ENCODE peak calls at places on chromosomes 4 and X, in nine cellular contexts. One of them, this sample, is unnamed.

GRCh38 chr4:99076292-99076976 is 12.2 kb downstream of the ADH5 start:
- DNase-seq in lower lobe of right lung: no peak
- DNase-seq in lung: no peak
- DNase-seq in H9: no peak
- DNase-seq in GM12878: no peak
- DNase-seq in astrocyte: no peak
- DNase-seq in K562: no peak
- DNase-seq in heart left ventricle: no peak
- DNase-seq in tibial nerve: no peak
- DNase-seq in this sample: no peak

GRCh38 chr4:5124876-5125275 is 73.6 kb downstream of the STK32B start:
- DNase-seq in lower lobe of right lung: no peak
- DNase-seq in lung: no peak
- DNase-seq in H9: no peak
- DNase-seq in GM12878: no peak
- DNase-seq in astrocyte: no peak
- DNase-seq in K562: no peak
- DNase-seq in heart left ventricle: no peak
- DNase-seq in tibial nerve: no peak
- DNase-seq in this sample: no peak

GRCh38 chrX:81791086-81791485 is 589.2 kb downstream of the SH3BGRL start:
- DNase-seq in lower lobe of right lung: no peak
- DNase-seq in lung: no peak
- DNase-seq in H9: no peak
- DNase-seq in GM12878: no peak
- DNase-seq in astrocyte: no peak
- DNase-seq in K562: no peak
- DNase-seq in heart left ventricle: no peak
- DNase-seq in tibial nerve: no peak
- DNase-seq in this sample: no peak

GRCh38 chr4:794911-795725 is 30.8 kb downstream of the CPLX1 start:
- DNase-seq in lower lobe of right lung: peak; percentile 38
- DNase-seq in lung: no peak
- DNase-seq in H9: no peak
- DNase-seq in GM12878: no peak
- DNase-seq in astrocyte: no peak
- DNase-seq in K562: no peak
- DNase-seq in heart left ventricle: no peak
- DNase-seq in tibial nerve: no peak
- DNase-seq in this sample: no peak

GRCh38 chrX:110228453-110228852 is 89.4 kb downstream of the AMMECR1 start:
- DNase-seq in lower lobe of right lung: no peak
- DNase-seq in lung: no peak
- DNase-seq in H9: no peak
- DNase-seq in GM12878: no peak
- DNase-seq in astrocyte: no peak
- DNase-seq in K562: peak; percentile 13
- DNase-seq in heart left ventricle: no peak
- DNase-seq in tibial nerve: no peak
- DNase-seq in this sample: peak; percentile 12

GRCh38 chr4:41510179-41510578 is 27.8 kb upstream of the LIMCH1 start:
- DNase-seq in lower lobe of right lung: no peak
- DNase-seq in lung: no peak
- DNase-seq in H9: no peak
- DNase-seq in GM12878: no peak
- DNase-seq in astrocyte: no peak
- DNase-seq in K562: no peak
- DNase-seq in heart left ventricle: no peak
- DNase-seq in tibial nerve: no peak
- DNase-seq in this sample: peak; percentile 36

GRCh38 chr4:123986268-123986798 is 589.7 kb downstream of the SPRY1 start:
- DNase-seq in lower lobe of right lung: no peak
- DNase-seq in lung: peak; percentile 34
- DNase-seq in H9: no peak
- DNase-seq in GM12878: no peak
- DNase-seq in astrocyte: peak; percentile 97
- DNase-seq in K562: no peak
- DNase-seq in heart left ventricle: peak; percentile 67
- DNase-seq in tibial nerve: peak; percentile 43
- DNase-seq in this sample: peak; percentile 82

GRCh38 chrX:12988797-12989196 is 13.9 kb downstream of the TMSB4X start:
- DNase-seq in lower lobe of right lung: no peak
- DNase-seq in lung: peak; percentile 68
- DNase-seq in H9: no peak
- DNase-seq in GM12878: no peak
- DNase-seq in astrocyte: peak; percentile 68
- DNase-seq in K562: peak; percentile 62
- DNase-seq in heart left ventricle: no peak
- DNase-seq in tibial nerve: no peak
- DNase-seq in this sample: peak; percentile 41

GRCh38 chr4:72893354-72894066 is 176.0 kb downstream of the COX18 start:
- DNase-seq in lower lobe of right lung: no peak
- DNase-seq in lung: no peak
- DNase-seq in H9: no peak
- DNase-seq in GM12878: no peak
- DNase-seq in astrocyte: no peak
- DNase-seq in K562: no peak
- DNase-seq in heart left ventricle: no peak
- DNase-seq in tibial nerve: no peak
- DNase-seq in this sample: no peak

GRCh38 chr4:76458829-76459228 is 23.8 kb downstream of the SHROOM3 start:
- DNase-seq in lower lobe of right lung: no peak
- DNase-seq in lung: no peak
- DNase-seq in H9: no peak
- DNase-seq in GM12878: no peak
- DNase-seq in astrocyte: peak; percentile 45
- DNase-seq in K562: no peak
- DNase-seq in heart left ventricle: peak; percentile 27
- DNase-seq in tibial nerve: no peak
- DNase-seq in this sample: peak; percentile 46

GRCh38 chrX:22730542-22730941 is 269.2 kb upstream of the DDX53 start:
- DNase-seq in lower lobe of right lung: no peak
- DNase-seq in lung: no peak
- DNase-seq in H9: peak; percentile 38
- DNase-seq in GM12878: no peak
- DNase-seq in astrocyte: no peak
- DNase-seq in K562: no peak
- DNase-seq in heart left ventricle: no peak
- DNase-seq in tibial nerve: no peak
- DNase-seq in this sample: no peak

GRCh38 chr4:136461533-136461932 is 1070.8 kb downstream of the PCDH18 start:
- DNase-seq in lower lobe of right lung: no peak
- DNase-seq in lung: no peak
- DNase-seq in H9: no peak
- DNase-seq in GM12878: no peak
- DNase-seq in astrocyte: no peak
- DNase-seq in K562: no peak
- DNase-seq in heart left ventricle: no peak
- DNase-seq in tibial nerve: no peak
- DNase-seq in this sample: no peak

GRCh38 chr4:175369087-175369486 is 443.0 kb downstream of the GPM6A start:
- DNase-seq in lower lobe of right lung: no peak
- DNase-seq in lung: no peak
- DNase-seq in H9: no peak
- DNase-seq in GM12878: no peak
- DNase-seq in astrocyte: peak; percentile 71
- DNase-seq in K562: no peak
- DNase-seq in heart left ventricle: no peak
- DNase-seq in tibial nerve: no peak
- DNase-seq in this sample: no peak

GRCh38 chrX:27680726-27681125 is 90.6 kb downstream of the DCAF8L2 start:
- DNase-seq in lower lobe of right lung: no peak
- DNase-seq in lung: no peak
- DNase-seq in H9: no peak
- DNase-seq in GM12878: no peak
- DNase-seq in astrocyte: peak; percentile 61
- DNase-seq in K562: no peak
- DNase-seq in heart left ventricle: no peak
- DNase-seq in tibial nerve: no peak
- DNase-seq in this sample: no peak

GRCh38 chrX:41661366-41662095 is 27.2 kb upstream of the GPR34 start:
- DNase-seq in lower lobe of right lung: no peak
- DNase-seq in lung: no peak
- DNase-seq in H9: no peak
- DNase-seq in GM12878: no peak
- DNase-seq in astrocyte: peak; percentile 59
- DNase-seq in K562: no peak
- DNase-seq in heart left ventricle: no peak
- DNase-seq in tibial nerve: no peak
- DNase-seq in this sample: no peak

GRCh38 chr4:20618010-20618409 is 82.2 kb upstream of the PACRGL start:
- DNase-seq in lower lobe of right lung: peak; percentile 57
- DNase-seq in lung: peak; percentile 41
- DNase-seq in H9: no peak
- DNase-seq in GM12878: no peak
- DNase-seq in astrocyte: no peak
- DNase-seq in K562: no peak
- DNase-seq in heart left ventricle: peak; percentile 50
- DNase-seq in tibial nerve: peak; percentile 48
- DNase-seq in this sample: no peak

GRCh38 chrX:83529950-83530349 is 21.9 kb downstream of the POU3F4 start:
- DNase-seq in lower lobe of right lung: no peak
- DNase-seq in lung: no peak
- DNase-seq in H9: no peak
- DNase-seq in GM12878: no peak
- DNase-seq in astrocyte: no peak
- DNase-seq in K562: no peak
- DNase-seq in heart left ventricle: no peak
- DNase-seq in tibial nerve: no peak
- DNase-seq in this sample: no peak

GRCh38 chr4:7108660-7109059 is 40.8 kb upstream of the GRPEL1 start:
- DNase-seq in lower lobe of right lung: peak; percentile 30
- DNase-seq in lung: no peak
- DNase-seq in H9: no peak
- DNase-seq in GM12878: no peak
- DNase-seq in astrocyte: no peak
- DNase-seq in K562: no peak
- DNase-seq in heart left ventricle: no peak
- DNase-seq in tibial nerve: no peak
- DNase-seq in this sample: no peak

GRCh38 chrX:10618911-10619310 is 1.5 kb downstream of the MID1 start:
- DNase-seq in lower lobe of right lung: no peak
- DNase-seq in lung: no peak
- DNase-seq in H9: no peak
- DNase-seq in GM12878: no peak
- DNase-seq in astrocyte: no peak
- DNase-seq in K562: no peak
- DNase-seq in heart left ventricle: no peak
- DNase-seq in tibial nerve: no peak
- DNase-seq in this sample: peak; percentile 28

GRCh38 chrX:10617964-10618342 is 2.4 kb downstream of the MID1 start:
- DNase-seq in lower lobe of right lung: no peak
- DNase-seq in lung: peak; percentile 56
- DNase-seq in H9: no peak
- DNase-seq in GM12878: no peak
- DNase-seq in astrocyte: peak; percentile 49
- DNase-seq in K562: no peak
- DNase-seq in heart left ventricle: no peak
- DNase-seq in tibial nerve: no peak
- DNase-seq in this sample: peak; percentile 67

GRCh38 chrX:10619311-10620015 is 922 bp downstream of the MID1 start:
- DNase-seq in lower lobe of right lung: no peak
- DNase-seq in lung: no peak
- DNase-seq in H9: no peak
- DNase-seq in GM12878: no peak
- DNase-seq in astrocyte: no peak
- DNase-seq in K562: no peak
- DNase-seq in heart left ventricle: no peak
- DNase-seq in tibial nerve: no peak
- DNase-seq in this sample: peak; percentile 57

GRCh38 chrX:10620121-10620699 is at the start of gene MID1:
- DNase-seq in lower lobe of right lung: peak; percentile 64
- DNase-seq in lung: peak; percentile 66
- DNase-seq in H9: peak; percentile 82
- DNase-seq in GM12878: no peak
- DNase-seq in astrocyte: peak; percentile 75
- DNase-seq in K562: no peak
- DNase-seq in heart left ventricle: peak; percentile 68
- DNase-seq in tibial nerve: peak; percentile 59
- DNase-seq in this sample: peak; percentile 94

GRCh38 chrX:10622197-10622596 is 1.8 kb upstream of the MID1 start:
- DNase-seq in lower lobe of right lung: no peak
- DNase-seq in lung: no peak
- DNase-seq in H9: no peak
- DNase-seq in GM12878: no peak
- DNase-seq in astrocyte: no peak
- DNase-seq in K562: no peak
- DNase-seq in heart left ventricle: no peak
- DNase-seq in tibial nerve: no peak
- DNase-seq in this sample: no peak
- H3K27me3 ChIP-seq in lower lobe of right lung: no peaks in the 10 kb centered on the region
- H3K27me3 ChIP-seq in lung: no peaks in the 10 kb centered on the region
- H3K27me3 ChIP-seq in H9: no peaks in the 10 kb centered on the region
- H3K27me3 ChIP-seq in GM12878: peaks cover 5% of the 10 kb centered on the region
- H3K27me3 ChIP-seq in astrocyte: no peaks in the 10 kb centered on the region
- H3K27me3 ChIP-seq in K562: peaks cover 16% of the 10 kb centered on the region
- H3K27me3 ChIP-seq in heart left ventricle: no peaks in the 10 kb centered on the region
- H3K27me3 ChIP-seq in tibial nerve: no peaks in the 10 kb centered on the region
- H3K27me3 ChIP-seq in this sample: no peaks in the 10 kb centered on the region

GRCh38 chr4:145626623-145626982 is 7.4 kb downstream of the MMAA start:
- DNase-seq in lower lobe of right lung: no peak
- DNase-seq in lung: no peak
- DNase-seq in H9: no peak
- DNase-seq in GM12878: no peak
- DNase-seq in astrocyte: no peak
- DNase-seq in K562: no peak
- DNase-seq in heart left ventricle: no peak
- DNase-seq in tibial nerve: no peak
- DNase-seq in this sample: peak; percentile 77
- H3K27ac ChIP-seq in lower lobe of right lung: no peak overlapping the region
- H3K27ac ChIP-seq in lung: no peak overlapping the region
- H3K27ac ChIP-seq in H9: no peak overlapping the region
- H3K27ac ChIP-seq in GM12878: no peak overlapping the region
- H3K27ac ChIP-seq in astrocyte: no peak overlapping the region
- H3K27ac ChIP-seq in K562: no peak overlapping the region
- H3K27ac ChIP-seq in heart left ventricle: no peak overlapping the region
- H3K27ac ChIP-seq in tibial nerve: no peak overlapping the region
- H3K27ac ChIP-seq in this sample: peak overlapping the region; percentile 26

DNA sequence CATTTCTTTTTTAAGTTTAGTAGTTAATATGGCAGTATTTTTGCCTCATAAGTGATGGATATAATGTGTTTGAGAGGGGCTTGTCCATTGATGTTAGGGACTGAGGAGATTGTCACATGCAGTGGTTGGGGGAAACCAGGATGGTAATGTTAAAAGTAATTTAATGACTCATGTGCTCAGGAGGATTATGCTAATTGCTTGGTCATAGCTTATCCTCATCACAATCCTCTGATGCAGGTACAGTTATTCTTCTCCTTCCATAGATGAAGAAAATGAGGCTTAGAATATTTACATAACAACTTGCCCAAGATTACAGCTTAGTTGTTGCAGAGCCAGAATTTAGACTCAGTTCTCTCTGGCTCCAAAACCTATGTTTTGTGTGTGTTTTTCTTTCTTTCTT is 94.4 kb upstream of the SCML1 start:
- DNase-seq in lower lobe of right lung: no peak
- DNase-seq in lung: no peak
- DNase-seq in H9: no peak
- DNase-seq in GM12878: no peak
- DNase-seq in astrocyte: no peak
- DNase-seq in K562: no peak
- DNase-seq in heart left ventricle: no peak
- DNase-seq in tibial nerve: no peak
- DNase-seq in this sample: no peak
- H3K9me3 ChIP-seq in lower lobe of right lung: no peaks in the 10 kb centered on the region
- H3K9me3 ChIP-seq in lung: no peaks in the 10 kb centered on the region
- H3K9me3 ChIP-seq in H9: no peaks in the 10 kb centered on the region
- H3K9me3 ChIP-seq in GM12878: no peaks in the 10 kb centered on the region
- H3K9me3 ChIP-seq in astrocyte: no peaks in the 10 kb centered on the region
- H3K9me3 ChIP-seq in K562: no peaks in the 10 kb centered on the region
- H3K9me3 ChIP-seq in heart left ventricle: no peaks in the 10 kb centered on the region
- H3K9me3 ChIP-seq in tibial nerve: no peaks in the 10 kb centered on the region
- H3K9me3 ChIP-seq in this sample: no peaks in the 10 kb centered on the region

GRCh38 chrX:151225843-151226242 is 49.5 kb downstream of the GPR50 start:
- DNase-seq in lower lobe of right lung: no peak
- DNase-seq in lung: no peak
- DNase-seq in H9: no peak
- DNase-seq in GM12878: no peak
- DNase-seq in astrocyte: no peak
- DNase-seq in K562: no peak
- DNase-seq in heart left ventricle: no peak
- DNase-seq in tibial nerve: no peak
- DNase-seq in this sample: no peak
- H3K27me3 ChIP-seq in lower lobe of right lung: no peaks in the 10 kb centered on the region
- H3K27me3 ChIP-seq in lung: peaks cover 5% of the 10 kb centered on the region
- H3K27me3 ChIP-seq in H9: no peaks in the 10 kb centered on the region
- H3K27me3 ChIP-seq in GM12878: no peaks in the 10 kb centered on the region
- H3K27me3 ChIP-seq in astrocyte: no peaks in the 10 kb centered on the region
- H3K27me3 ChIP-seq in K562: peaks cover 14% of the 10 kb centered on the region
- H3K27me3 ChIP-seq in heart left ventricle: no peaks in the 10 kb centered on the region
- H3K27me3 ChIP-seq in tibial nerve: no peaks in the 10 kb centered on the region
- H3K27me3 ChIP-seq in this sample: no peaks in the 10 kb centered on the region

This sample was measured in SJCRH30.